ENCODE peak calls at places on chromosomes 2 and 18, in ten cellular contexts. One of them, this sample, is unnamed.

GRCh38 chr18:71168576-71169145 is 879.8 kb downstream of the SOCS6 start:
- DNase-seq in NCI-H2171: no peak
- DNase-seq in upper lobe of left lung: no peak
- DNase-seq in glutamatergic neuron: no peak
- DNase-seq in GF-D8: no peak
- DNase-seq in Karpas-422: no peak
- DNase-seq in mucosa of gallbladder: no peak
- DNase-seq in neural progenitor cell: no peak
- DNase-seq in breast epithelium: no peak
- DNase-seq in LoVo: no peak
- DNase-seq in this sample: peak; percentile 53

GRCh38 chr2:65722028-65722427 is 289.6 kb upstream of the SPRED2 start:
- DNase-seq in GF-D8: no peak
- DNase-seq in LoVo: no peak
- DNase-seq in Karpas-422: no peak
- DNase-seq in NCI-H2171: no peak
- DNase-seq in upper lobe of left lung: no peak
- DNase-seq in mucosa of gallbladder: peak; percentile 34
- DNase-seq in neural progenitor cell: peak; percentile 84
- DNase-seq in breast epithelium: no peak
- DNase-seq in glutamatergic neuron: peak; percentile 32
- DNase-seq in this sample: peak; percentile 65

GRCh38 chr2:209334188-209335017 is 89.4 kb upstream of the MAP2 start:
- DNase-seq in neural progenitor cell: peak; percentile 78
- DNase-seq in LoVo: peak; percentile 57
- DNase-seq in Karpas-422: peak; percentile 84
- DNase-seq in glutamatergic neuron: peak; percentile 65
- DNase-seq in NCI-H2171: peak; percentile 66
- DNase-seq in GF-D8: no peak
- DNase-seq in mucosa of gallbladder: peak; percentile 65
- DNase-seq in upper lobe of left lung: peak; percentile 45
- DNase-seq in breast epithelium: no peak
- DNase-seq in this sample: peak; percentile 62

GRCh38 chr2:168851674-168852320 is 38.4 kb downstream of the SPC25 start:
- DNase-seq in upper lobe of left lung: no peak
- DNase-seq in GF-D8: no peak
- DNase-seq in NCI-H2171: peak; percentile 56
- DNase-seq in glutamatergic neuron: no peak
- DNase-seq in breast epithelium: no peak
- DNase-seq in Karpas-422: no peak
- DNase-seq in mucosa of gallbladder: peak; percentile 39
- DNase-seq in neural progenitor cell: no peak
- DNase-seq in LoVo: peak; percentile 39
- DNase-seq in this sample: no peak

GRCh38 chr2:218256612-218257350 is 4.0 kb upstream of the GPBAR1 start:
- DNase-seq in NCI-H2171: no peak
- DNase-seq in upper lobe of left lung: no peak
- DNase-seq in glutamatergic neuron: no peak
- DNase-seq in LoVo: no peak
- DNase-seq in GF-D8: no peak
- DNase-seq in Karpas-422: no peak
- DNase-seq in neural progenitor cell: no peak
- DNase-seq in breast epithelium: peak; percentile 5
- DNase-seq in mucosa of gallbladder: no peak
- DNase-seq in this sample: no peak

GRCh38 chr18:28690836-28691835 is 514.2 kb upstream of the CDH2 start:
- DNase-seq in NCI-H2171: no peak
- DNase-seq in upper lobe of left lung: no peak
- DNase-seq in mucosa of gallbladder: no peak
- DNase-seq in breast epithelium: no peak
- DNase-seq in LoVo: no peak
- DNase-seq in GF-D8: no peak
- DNase-seq in glutamatergic neuron: no peak
- DNase-seq in neural progenitor cell: no peak
- DNase-seq in Karpas-422: no peak
- DNase-seq in this sample: no peak

GRCh38 chr2:100877555-100877954 is 57.6 kb downstream of the NPAS2 start:
- DNase-seq in NCI-H2171: no peak
- DNase-seq in glutamatergic neuron: no peak
- DNase-seq in mucosa of gallbladder: no peak
- DNase-seq in breast epithelium: no peak
- DNase-seq in Karpas-422: no peak
- DNase-seq in LoVo: no peak
- DNase-seq in neural progenitor cell: no peak
- DNase-seq in upper lobe of left lung: no peak
- DNase-seq in GF-D8: no peak
- DNase-seq in this sample: no peak

GRCh38 chr2:167487728-167488127 is 599.4 kb downstream of the XIRP2 start:
- DNase-seq in GF-D8: no peak
- DNase-seq in LoVo: no peak
- DNase-seq in breast epithelium: no peak
- DNase-seq in Karpas-422: no peak
- DNase-seq in neural progenitor cell: no peak
- DNase-seq in NCI-H2171: no peak
- DNase-seq in glutamatergic neuron: no peak
- DNase-seq in mucosa of gallbladder: no peak
- DNase-seq in upper lobe of left lung: no peak
- DNase-seq in this sample: no peak

GRCh38 chr2:182068811-182069210 is 83.2 kb downstream of the PPP1R1C start:
- DNase-seq in breast epithelium: no peak
- DNase-seq in mucosa of gallbladder: no peak
- DNase-seq in GF-D8: no peak
- DNase-seq in Karpas-422: no peak
- DNase-seq in neural progenitor cell: no peak
- DNase-seq in glutamatergic neuron: no peak
- DNase-seq in LoVo: no peak
- DNase-seq in NCI-H2171: no peak
- DNase-seq in upper lobe of left lung: no peak
- DNase-seq in this sample: no peak

GRCh38 chr2:168316073-168316440 is 68.7 kb upstream of the STK39 start:
- DNase-seq in mucosa of gallbladder: no peak
- DNase-seq in NCI-H2171: no peak
- DNase-seq in neural progenitor cell: no peak
- DNase-seq in upper lobe of left lung: no peak
- DNase-seq in LoVo: no peak
- DNase-seq in GF-D8: no peak
- DNase-seq in Karpas-422: no peak
- DNase-seq in glutamatergic neuron: no peak
- DNase-seq in breast epithelium: no peak
- DNase-seq in this sample: no peak

GRCh38 chr2:172845008-172845670 is 109.5 kb downstream of the RAPGEF4 start:
- DNase-seq in Karpas-422: no peak
- DNase-seq in mucosa of gallbladder: no peak
- DNase-seq in GF-D8: no peak
- DNase-seq in LoVo: no peak
- DNase-seq in breast epithelium: no peak
- DNase-seq in NCI-H2171: peak; percentile 3
- DNase-seq in neural progenitor cell: no peak
- DNase-seq in upper lobe of left lung: no peak
- DNase-seq in glutamatergic neuron: no peak
- DNase-seq in this sample: no peak

GRCh38 chr2:51165534-51166260 is 133.8 kb upstream of the NRXN1 start:
- DNase-seq in NCI-H2171: no peak
- DNase-seq in breast epithelium: no peak
- DNase-seq in mucosa of gallbladder: no peak
- DNase-seq in LoVo: no peak
- DNase-seq in neural progenitor cell: no peak
- DNase-seq in Karpas-422: no peak
- DNase-seq in GF-D8: no peak
- DNase-seq in upper lobe of left lung: no peak
- DNase-seq in glutamatergic neuron: no peak
- DNase-seq in this sample: no peak

GRCh38 chr2:42618972-42619371 is 50.5 kb downstream of the MTA3 start:
- DNase-seq in Karpas-422: no peak
- DNase-seq in mucosa of gallbladder: no peak
- DNase-seq in neural progenitor cell: no peak
- DNase-seq in LoVo: no peak
- DNase-seq in glutamatergic neuron: no peak
- DNase-seq in NCI-H2171: no peak
- DNase-seq in breast epithelium: no peak
- DNase-seq in upper lobe of left lung: no peak
- DNase-seq in GF-D8: no peak
- DNase-seq in this sample: no peak

GRCh38 chr2:62568074-62568473 is 62.1 kb upstream of the TMEM17 start:
- DNase-seq in NCI-H2171: no peak
- DNase-seq in LoVo: no peak
- DNase-seq in upper lobe of left lung: no peak
- DNase-seq in GF-D8: no peak
- DNase-seq in glutamatergic neuron: no peak
- DNase-seq in mucosa of gallbladder: no peak
- DNase-seq in neural progenitor cell: no peak
- DNase-seq in breast epithelium: no peak
- DNase-seq in Karpas-422: no peak
- DNase-seq in this sample: no peak

GRCh38 chr2:216777637-216778273 is 82.1 kb downstream of the TNP1 start:
- DNase-seq in breast epithelium: no peak
- DNase-seq in upper lobe of left lung: no peak
- DNase-seq in neural progenitor cell: peak; percentile 88
- DNase-seq in NCI-H2171: no peak
- DNase-seq in mucosa of gallbladder: no peak
- DNase-seq in glutamatergic neuron: peak; percentile 62
- DNase-seq in Karpas-422: peak; percentile 88
- DNase-seq in LoVo: peak; percentile 38
- DNase-seq in GF-D8: peak; percentile 13
- DNase-seq in this sample: no peak

GRCh38 chr18:78736015-78736690 is 243.5 kb upstream of the SALL3 start:
- DNase-seq in upper lobe of left lung: no peak
- DNase-seq in glutamatergic neuron: no peak
- DNase-seq in GF-D8: no peak
- DNase-seq in NCI-H2171: no peak
- DNase-seq in Karpas-422: no peak
- DNase-seq in breast epithelium: peak; percentile 17
- DNase-seq in mucosa of gallbladder: no peak
- DNase-seq in LoVo: no peak
- DNase-seq in neural progenitor cell: no peak
- DNase-seq in this sample: no peak

GRCh38 chr2:188668017-188668663 is 306.0 kb upstream of the COL3A1 start:
- DNase-seq in breast epithelium: no peak
- DNase-seq in GF-D8: no peak
- DNase-seq in upper lobe of left lung: peak; percentile 43
- DNase-seq in neural progenitor cell: no peak
- DNase-seq in NCI-H2171: no peak
- DNase-seq in mucosa of gallbladder: no peak
- DNase-seq in glutamatergic neuron: no peak
- DNase-seq in Karpas-422: no peak
- DNase-seq in LoVo: no peak
- DNase-seq in this sample: no peak

GRCh38 chr18:24959100-24959499 is 392.9 kb downstream of the ZNF521 start:
- DNase-seq in breast epithelium: no peak
- DNase-seq in Karpas-422: no peak
- DNase-seq in upper lobe of left lung: no peak
- DNase-seq in mucosa of gallbladder: no peak
- DNase-seq in glutamatergic neuron: no peak
- DNase-seq in LoVo: no peak
- DNase-seq in neural progenitor cell: no peak
- DNase-seq in NCI-H2171: no peak
- DNase-seq in GF-D8: no peak
- DNase-seq in this sample: no peak

GRCh38 chr2:27322301-27322765 is 564 bp downstream of the MPV17 start:
- DNase-seq in mucosa of gallbladder: no peak
- DNase-seq in upper lobe of left lung: peak; percentile 45
- DNase-seq in glutamatergic neuron: no peak
- DNase-seq in neural progenitor cell: no peak
- DNase-seq in NCI-H2171: no peak
- DNase-seq in breast epithelium: no peak
- DNase-seq in GF-D8: no peak
- DNase-seq in LoVo: peak; percentile 16
- DNase-seq in Karpas-422: peak; percentile 77
- DNase-seq in this sample: no peak

GRCh38 chr2:84052043-84052442 is 407.0 kb downstream of the SUCLG1 start:
- DNase-seq in mucosa of gallbladder: no peak
- DNase-seq in NCI-H2171: no peak
- DNase-seq in LoVo: no peak
- DNase-seq in Karpas-422: no peak
- DNase-seq in neural progenitor cell: no peak
- DNase-seq in breast epithelium: no peak
- DNase-seq in glutamatergic neuron: no peak
- DNase-seq in upper lobe of left lung: no peak
- DNase-seq in GF-D8: no peak
- DNase-seq in this sample: no peak

GRCh38 chr18:59621027-59621426 is 76.2 kb downstream of the CCBE1 start:
- DNase-seq in upper lobe of left lung: no peak
- DNase-seq in breast epithelium: no peak
- DNase-seq in NCI-H2171: no peak
- DNase-seq in mucosa of gallbladder: no peak
- DNase-seq in glutamatergic neuron: no peak
- DNase-seq in GF-D8: no peak
- DNase-seq in Karpas-422: no peak
- DNase-seq in LoVo: no peak
- DNase-seq in neural progenitor cell: no peak
- DNase-seq in this sample: no peak

GRCh38 chr2:61017556-61018318 is at the start of the genes PEX13 and PUS10:
- DNase-seq in Karpas-422: peak; percentile 92
- DNase-seq in LoVo: peak; percentile 78
- DNase-seq in upper lobe of left lung: peak; percentile 85
- DNase-seq in mucosa of gallbladder: peak; percentile 75
- DNase-seq in breast epithelium: peak; percentile 75
- DNase-seq in neural progenitor cell: peak; percentile 83
- DNase-seq in GF-D8: peak; percentile 70
- DNase-seq in glutamatergic neuron: peak; percentile 76
- DNase-seq in NCI-H2171: peak; percentile 80
- DNase-seq in this sample: peak; percentile 97

GRCh38 chr2:179036353-179036905 is 13.5 kb downstream of the CCDC141 start:
- DNase-seq in mucosa of gallbladder: no peak
- DNase-seq in upper lobe of left lung: no peak
- DNase-seq in NCI-H2171: no peak
- DNase-seq in breast epithelium: no peak
- DNase-seq in Karpas-422: no peak
- DNase-seq in GF-D8: no peak
- DNase-seq in neural progenitor cell: no peak
- DNase-seq in LoVo: no peak
- DNase-seq in glutamatergic neuron: no peak
- DNase-seq in this sample: no peak

GRCh38 chr2:134670955-134671354 is 47.8 kb downstream of the TMEM163 start:
- DNase-seq in breast epithelium: no peak
- DNase-seq in GF-D8: no peak
- DNase-seq in LoVo: no peak
- DNase-seq in mucosa of gallbladder: peak; percentile 62
- DNase-seq in NCI-H2171: no peak
- DNase-seq in Karpas-422: no peak
- DNase-seq in neural progenitor cell: no peak
- DNase-seq in upper lobe of left lung: peak; percentile 90
- DNase-seq in glutamatergic neuron: no peak
- DNase-seq in this sample: no peak

GRCh38 chr2:65263257-65263656 is 35.6 kb downstream of the ACTR2 start:
- DNase-seq in neural progenitor cell: no peak
- DNase-seq in breast epithelium: no peak
- DNase-seq in NCI-H2171: no peak
- DNase-seq in GF-D8: no peak
- DNase-seq in glutamatergic neuron: no peak
- DNase-seq in Karpas-422: no peak
- DNase-seq in upper lobe of left lung: no peak
- DNase-seq in mucosa of gallbladder: no peak
- DNase-seq in LoVo: no peak
- DNase-seq in this sample: no peak

GRCh38 chr2:145931836-145932352 is 1412.0 kb upstream of the ZEB2 start:
- DNase-seq in breast epithelium: no peak
- DNase-seq in Karpas-422: no peak
- DNase-seq in glutamatergic neuron: no peak
- DNase-seq in neural progenitor cell: no peak
- DNase-seq in LoVo: no peak
- DNase-seq in GF-D8: no peak
- DNase-seq in upper lobe of left lung: no peak
- DNase-seq in NCI-H2171: no peak
- DNase-seq in mucosa of gallbladder: no peak
- DNase-seq in this sample: peak; percentile 56

GRCh38 chr2:132372276-132372675 is 44.3 kb upstream of the GPR39 start:
- DNase-seq in breast epithelium: no peak
- DNase-seq in GF-D8: no peak
- DNase-seq in NCI-H2171: no peak
- DNase-seq in mucosa of gallbladder: no peak
- DNase-seq in glutamatergic neuron: no peak
- DNase-seq in upper lobe of left lung: no peak
- DNase-seq in neural progenitor cell: no peak
- DNase-seq in Karpas-422: no peak
- DNase-seq in LoVo: no peak
- DNase-seq in this sample: no peak

GRCh38 chr2:81481242-81481993 is 1176.9 kb upstream of the LRRTM1 start:
- DNase-seq in LoVo: no peak
- DNase-seq in mucosa of gallbladder: no peak
- DNase-seq in Karpas-422: no peak
- DNase-seq in breast epithelium: no peak
- DNase-seq in NCI-H2171: no peak
- DNase-seq in glutamatergic neuron: peak; percentile 16
- DNase-seq in GF-D8: no peak
- DNase-seq in upper lobe of left lung: no peak
- DNase-seq in neural progenitor cell: no peak
- DNase-seq in this sample: no peak